ENCODE peak calls at places on chromosomes 6 and 20, in nine cellular contexts. O, Y, J, I, Z, U, F, N and E are unnamed samples.

GRCh38 chr6:111805511-111806181 is 67.6 kb downstream of the FYN start:
- DNase-seq in O (peak; percentile 40), Y (no peak), J (no peak), I (no peak), Z (no peak), U (no peak), F (no peak), N (no peak), E (no peak)

GRCh38 chr20:17589161-17589834 is 19.4 kb downstream of the DSTN start:
- DNase-seq in O (no peak), Y (no peak), J (no peak), I (no peak), Z (no peak), U (no peak), F (no peak), N (no peak), E (no peak)

GRCh38 chr6:26195924-26196845 is 109.0 kb downstream of the HFE start:
- DNase-seq in O (no peak), Y (no peak), J (no peak), I (no peak), Z (no peak), U (no peak), F (peak; percentile 26), N (no peak), E (no peak)

GRCh38 chr6:44269168-44269920 is 906 bp upstream of the TMEM151B start:
- DNase-seq in O (no peak), Y (no peak), J (no peak), I (no peak), Z (no peak), U (no peak), F (peak; percentile 11), N (no peak), E (no peak)

GRCh38 chr20:37291724-37292126 is 2.3 kb downstream of the MANBAL start:
- DNase-seq in O (no peak), Y (no peak), J (no peak), I (no peak), Z (no peak), U (no peak), F (no peak), N (no peak), E (no peak)

GRCh38 chr20:32460231-32460630 is 102.1 kb downstream of the ASXL1 start:
- DNase-seq in O (no peak), Y (no peak), J (no peak), I (no peak), Z (no peak), U (no peak), F (no peak), N (no peak), E (no peak)

GRCh38 chr6:84910881-84911607 is 146.6 kb upstream of the TBX18 start:
- DNase-seq in O (no peak), Y (no peak), J (no peak), I (no peak), Z (no peak), U (no peak), F (no peak), N (no peak), E (no peak)

GRCh38 chr6:27188206-27188884 is 59.2 kb upstream of the PRSS16 start:
- DNase-seq in O (peak; percentile 53), Y (no peak), J (peak; percentile 65), I (no peak), Z (peak; percentile 77), U (no peak), F (peak; percentile 12), N (no peak), E (peak; percentile 36)

GRCh38 chr20:11511816-11512215 is 405.9 kb upstream of the BTBD3 start:
- DNase-seq in O (no peak), Y (no peak), J (no peak), I (no peak), Z (no peak), U (no peak), F (no peak), N (no peak), E (no peak)

GRCh38 chr20:63074631-63075030 is 67.9 kb upstream of the BHLHE23 start:
- DNase-seq in O (no peak), Y (no peak), J (no peak), I (no peak), Z (no peak), U (no peak), F (no peak), N (no peak), E (no peak)

GRCh38 chr6:74368746-74369145 is 672.7 kb downstream of the CD109 start:
- DNase-seq in O (no peak), Y (no peak), J (no peak), I (peak; percentile 23), Z (no peak), U (no peak), F (no peak), N (no peak), E (no peak)

GRCh38 chr20:18727032-18727508 is 86.5 kb upstream of the SCP2D1 start:
- DNase-seq in O (no peak), Y (no peak), J (no peak), I (no peak), Z (no peak), U (no peak), F (no peak), N (no peak), E (no peak)

GRCh38 chr6:484086-484728 is 92.7 kb downstream of the IRF4 start:
- DNase-seq in O (peak; percentile 18), Y (no peak), J (no peak), I (no peak), Z (no peak), U (no peak), F (no peak), N (no peak), E (no peak)

GRCh38 chr20:41654884-41655283 is 36.7 kb upstream of the CHD6 start:
- DNase-seq in O (no peak), Y (no peak), J (peak; percentile 15), I (no peak), Z (peak; percentile 58), U (no peak), F (no peak), N (no peak), E (no peak)

GRCh38 chr6:19410477-19410876 is 426.7 kb upstream of the ID4 start:
- DNase-seq in O (peak; percentile 8), Y (no peak), J (peak; percentile 21), I (peak; percentile 29), Z (no peak), U (no peak), F (no peak), N (no peak), E (no peak)

GRCh38 chr20:22763257-22763906 is 179.0 kb upstream of the FOXA2 start:
- DNase-seq in O (peak; percentile 17), Y (no peak), J (no peak), I (no peak), Z (no peak), U (no peak), F (no peak), N (no peak), E (no peak)

GRCh38 chr6:169921853-169922779 is 170.7 kb downstream of the ERMARD start:
- DNase-seq in O (no peak), Y (no peak), J (no peak), I (no peak), Z (no peak), U (no peak), F (no peak), N (no peak), E (no peak)

GRCh38 chr20:57819291-57819690 is 109.5 kb upstream of the PMEPA1 start:
- DNase-seq in O (no peak), Y (no peak), J (no peak), I (no peak), Z (no peak), U (no peak), F (no peak), N (no peak), E (no peak)

GRCh38 chr20:9374068-9374467 is 140.3 kb upstream of the LAMP5 start:
- DNase-seq in O (no peak), Y (no peak), J (no peak), I (peak; percentile 15), Z (no peak), U (no peak), F (no peak), N (no peak), E (no peak)

GRCh38 chr6:170205534-170206316 is 85.2 kb downstream of the DLL1 start:
- DNase-seq in O (no peak), Y (no peak), J (no peak), I (no peak), Z (peak; percentile 29), U (no peak), F (no peak), N (no peak), E (no peak)

GRCh38 chr6:52549428-52549827 is 27.4 kb downstream of the TRAM2 start:
- DNase-seq in O (no peak), Y (no peak), J (no peak), I (no peak), Z (no peak), U (no peak), F (no peak), N (no peak), E (no peak)

GRCh38 chr20:44419131-44419844 is 56.4 kb upstream of the TTPAL start:
- DNase-seq in O (no peak), Y (no peak), J (no peak), I (no peak), Z (no peak), U (no peak), F (no peak), N (no peak), E (no peak)

GRCh38 chr6:43636312-43636667 is 650 bp downstream of the MAD2L1BP start:
- DNase-seq in O (no peak), Y (no peak), J (no peak), I (no peak), Z (no peak), U (no peak), F (no peak), N (no peak), E (no peak)

GRCh38 chr6:30885481-30885998 is 1.2 kb downstream of the DDR1 start:
- DNase-seq in O (no peak), Y (no peak), J (peak; percentile 75), I (no peak), Z (no peak), U (no peak), F (no peak), N (no peak), E (peak; percentile 40)

GRCh38 chr6:126182650-126183311 is 157.1 kb upstream of the CENPW start:
- DNase-seq in O (no peak), Y (no peak), J (peak; percentile 81), I (no peak), Z (no peak), U (no peak), F (no peak), N (no peak), E (no peak)

GRCh38 chr6:10465633-10466499 is 51.0 kb upstream of the TFAP2A start:
- DNase-seq in O (no peak), Y (peak; percentile 12), J (peak; percentile 69), I (no peak), Z (peak; percentile 73), U (no peak), F (peak; percentile 12), N (no peak), E (no peak)

GRCh38 chr6:4340544-4340943 is 205.2 kb upstream of the ECI2 start:
- DNase-seq in O (no peak), Y (no peak), J (no peak), I (no peak), Z (no peak), U (no peak), F (no peak), N (no peak), E (no peak)

GRCh38 chr6:142551145-142551811 is 249.5 kb downstream of the ADGRG6 start:
- DNase-seq in O (no peak), Y (peak; percentile 42), J (peak; percentile 32), I (no peak), Z (peak; percentile 52), U (no peak), F (no peak), N (peak; percentile 6), E (no peak)

GRCh38 chr20:38599410-38599882 is 2.2 kb upstream of the ARHGAP40 start:
- DNase-seq in O (no peak), Y (no peak), J (peak; percentile 97), I (no peak), Z (no peak), U (no peak), F (no peak), N (no peak), E (no peak)

GRCh38 chr6:9064156-9064555 is 628.8 kb upstream of the SLC35B3 start:
- DNase-seq in O (no peak), Y (no peak), J (no peak), I (no peak), Z (no peak), U (no peak), F (no peak), N (no peak), E (no peak)

GRCh38 chr6:47116616-47117015 is 74.5 kb upstream of the ADGRF1 start:
- DNase-seq in O (no peak), Y (no peak), J (peak; percentile 77), I (no peak), Z (no peak), U (no peak), F (no peak), N (no peak), E (no peak)